ENCODE peak calls at places on chromosomes 7 and 10, in ten cellular contexts. One of them, this sample, is unnamed. For H3K4me1, the result is how much of the 10 kb centered on the place peaks cover.

GRCh38 chr10:58385784-58386112 is 538 bp downstream of the TFAM start:
- DNase-seq in upper lobe of right lung: peak
- DNase-seq in lower lobe of right lung: peak
- DNase-seq in kidney: peak
- DNase-seq in thyroid gland: peak
- DNase-seq in heart left ventricle: no peak
- DNase-seq in right cardiac atrium: no peak
- DNase-seq in gastrocnemius medialis: peak
- DNase-seq in CD4-positive, CD25-positive, alpha-beta regulatory T cell: peak
- DNase-seq in tibial nerve: no peak
- DNase-seq in this sample: peak

GRCh38 chr10:110783509-110784103 is 88.1 kb upstream of the PDCD4 start:
- DNase-seq in upper lobe of right lung: no peak
- DNase-seq in lower lobe of right lung: no peak
- DNase-seq in kidney: no peak
- DNase-seq in thyroid gland: no peak
- DNase-seq in heart left ventricle: no peak
- DNase-seq in right cardiac atrium: peak
- DNase-seq in gastrocnemius medialis: no peak
- DNase-seq in CD4-positive, CD25-positive, alpha-beta regulatory T cell: peak
- DNase-seq in tibial nerve: no peak
- DNase-seq in this sample: no peak

GRCh38 chr7:1468203-1468602 is 8.9 kb upstream of the MICALL2 start:
- DNase-seq in upper lobe of right lung: no peak
- DNase-seq in lower lobe of right lung: no peak
- DNase-seq in kidney: no peak
- DNase-seq in thyroid gland: no peak
- DNase-seq in heart left ventricle: no peak
- DNase-seq in right cardiac atrium: no peak
- DNase-seq in gastrocnemius medialis: no peak
- DNase-seq in CD4-positive, CD25-positive, alpha-beta regulatory T cell: no peak
- DNase-seq in tibial nerve: no peak
- DNase-seq in this sample: no peak

GRCh38 chr10:132068431-132069121 is 2.8 kb downstream of the JAKMIP3 start:
- DNase-seq in upper lobe of right lung: peak
- DNase-seq in lower lobe of right lung: no peak
- DNase-seq in kidney: no peak
- DNase-seq in thyroid gland: no peak
- DNase-seq in heart left ventricle: no peak
- DNase-seq in right cardiac atrium: no peak
- DNase-seq in gastrocnemius medialis: no peak
- DNase-seq in CD4-positive, CD25-positive, alpha-beta regulatory T cell: no peak
- DNase-seq in tibial nerve: no peak
- DNase-seq in this sample: no peak

GRCh38 chr10:80411267-80411668 is 2.9 kb downstream of the PRXL2A start:
- DNase-seq in upper lobe of right lung: no peak
- DNase-seq in lower lobe of right lung: no peak
- DNase-seq in kidney: peak
- DNase-seq in thyroid gland: peak
- DNase-seq in heart left ventricle: peak
- DNase-seq in right cardiac atrium: peak
- DNase-seq in gastrocnemius medialis: no peak
- DNase-seq in CD4-positive, CD25-positive, alpha-beta regulatory T cell: no peak
- DNase-seq in tibial nerve: no peak
- DNase-seq in this sample: peak

GRCh38 chr7:91054374-91054773 is 209.9 kb upstream of the FZD1 start:
- DNase-seq in upper lobe of right lung: no peak
- DNase-seq in lower lobe of right lung: no peak
- DNase-seq in kidney: no peak
- DNase-seq in thyroid gland: no peak
- DNase-seq in heart left ventricle: no peak
- DNase-seq in right cardiac atrium: no peak
- DNase-seq in gastrocnemius medialis: no peak
- DNase-seq in CD4-positive, CD25-positive, alpha-beta regulatory T cell: no peak
- DNase-seq in tibial nerve: no peak
- DNase-seq in this sample: no peak

GRCh38 chr10:4344544-4344994 is 481.4 kb upstream of the AKR1E2 start:
- DNase-seq in upper lobe of right lung: peak
- DNase-seq in lower lobe of right lung: peak
- DNase-seq in kidney: no peak
- DNase-seq in thyroid gland: peak
- DNase-seq in heart left ventricle: peak
- DNase-seq in right cardiac atrium: peak
- DNase-seq in gastrocnemius medialis: peak
- DNase-seq in CD4-positive, CD25-positive, alpha-beta regulatory T cell: no peak
- DNase-seq in tibial nerve: peak
- DNase-seq in this sample: no peak

GRCh38 chr7:157691521-157692155 is 354.8 kb downstream of the DNAJB6 start:
- DNase-seq in upper lobe of right lung: peak
- DNase-seq in lower lobe of right lung: no peak
- DNase-seq in kidney: peak
- DNase-seq in thyroid gland: no peak
- DNase-seq in heart left ventricle: no peak
- DNase-seq in right cardiac atrium: no peak
- DNase-seq in gastrocnemius medialis: no peak
- DNase-seq in CD4-positive, CD25-positive, alpha-beta regulatory T cell: no peak
- DNase-seq in tibial nerve: peak
- DNase-seq in this sample: no peak

GRCh38 chr10:69069090-69070042 is 18.5 kb upstream of the SRGN start:
- DNase-seq in upper lobe of right lung: peak
- DNase-seq in lower lobe of right lung: no peak
- DNase-seq in kidney: no peak
- DNase-seq in thyroid gland: no peak
- DNase-seq in heart left ventricle: no peak
- DNase-seq in right cardiac atrium: no peak
- DNase-seq in gastrocnemius medialis: no peak
- DNase-seq in CD4-positive, CD25-positive, alpha-beta regulatory T cell: no peak
- DNase-seq in tibial nerve: no peak
- DNase-seq in this sample: no peak

GRCh38 chr7:44155191-44156185 is 14.4 kb upstream of the MYL7 start:
- DNase-seq in upper lobe of right lung: no peak
- DNase-seq in lower lobe of right lung: no peak
- DNase-seq in kidney: no peak
- DNase-seq in thyroid gland: no peak
- DNase-seq in heart left ventricle: no peak
- DNase-seq in right cardiac atrium: no peak
- DNase-seq in gastrocnemius medialis: no peak
- DNase-seq in CD4-positive, CD25-positive, alpha-beta regulatory T cell: no peak
- DNase-seq in tibial nerve: no peak
- DNase-seq in this sample: no peak

GRCh38 chr7:22331704-22332103 is 25.2 kb downstream of the RAPGEF5 start:
- DNase-seq in upper lobe of right lung: no peak
- DNase-seq in lower lobe of right lung: no peak
- DNase-seq in kidney: no peak
- DNase-seq in thyroid gland: no peak
- DNase-seq in heart left ventricle: no peak
- DNase-seq in right cardiac atrium: no peak
- DNase-seq in gastrocnemius medialis: no peak
- DNase-seq in CD4-positive, CD25-positive, alpha-beta regulatory T cell: no peak
- DNase-seq in tibial nerve: no peak
- DNase-seq in this sample: no peak

GRCh38 chr7:114929570-114929969 is 7.7 kb downstream of the MDFIC start:
- DNase-seq in upper lobe of right lung: no peak
- DNase-seq in lower lobe of right lung: no peak
- DNase-seq in kidney: no peak
- DNase-seq in thyroid gland: no peak
- DNase-seq in heart left ventricle: no peak
- DNase-seq in right cardiac atrium: no peak
- DNase-seq in gastrocnemius medialis: no peak
- DNase-seq in CD4-positive, CD25-positive, alpha-beta regulatory T cell: no peak
- DNase-seq in tibial nerve: no peak
- DNase-seq in this sample: no peak

GRCh38 chr7:99140813-99141212 is 3.1 kb downstream of the SMURF1 start:
- DNase-seq in upper lobe of right lung: no peak
- DNase-seq in lower lobe of right lung: no peak
- DNase-seq in kidney: no peak
- DNase-seq in thyroid gland: no peak
- DNase-seq in heart left ventricle: no peak
- DNase-seq in right cardiac atrium: no peak
- DNase-seq in gastrocnemius medialis: no peak
- DNase-seq in CD4-positive, CD25-positive, alpha-beta regulatory T cell: no peak
- DNase-seq in tibial nerve: no peak
- DNase-seq in this sample: no peak

GRCh38 chr7:99142727-99143521 is 984 bp downstream of the SMURF1 start:
- DNase-seq in upper lobe of right lung: peak
- DNase-seq in lower lobe of right lung: peak
- DNase-seq in kidney: peak
- DNase-seq in thyroid gland: peak
- DNase-seq in heart left ventricle: peak
- DNase-seq in right cardiac atrium: peak
- DNase-seq in gastrocnemius medialis: peak
- DNase-seq in CD4-positive, CD25-positive, alpha-beta regulatory T cell: peak
- DNase-seq in tibial nerve: peak
- DNase-seq in this sample: peak

GRCh38 chr7:99141756-99142726 is 1.9 kb downstream of the SMURF1 start:
- DNase-seq in upper lobe of right lung: peak
- DNase-seq in lower lobe of right lung: peak
- DNase-seq in kidney: peak
- DNase-seq in thyroid gland: peak
- DNase-seq in heart left ventricle: peak
- DNase-seq in right cardiac atrium: peak
- DNase-seq in gastrocnemius medialis: peak
- DNase-seq in CD4-positive, CD25-positive, alpha-beta regulatory T cell: peak
- DNase-seq in tibial nerve: peak
- DNase-seq in this sample: peak

GRCh38 chr7:99143522-99143852 is 421 bp downstream of the SMURF1 start:
- DNase-seq in upper lobe of right lung: no peak
- DNase-seq in lower lobe of right lung: no peak
- DNase-seq in kidney: no peak
- DNase-seq in thyroid gland: no peak
- DNase-seq in heart left ventricle: no peak
- DNase-seq in right cardiac atrium: no peak
- DNase-seq in gastrocnemius medialis: no peak
- DNase-seq in CD4-positive, CD25-positive, alpha-beta regulatory T cell: no peak
- DNase-seq in tibial nerve: no peak
- DNase-seq in this sample: no peak

GRCh38 chr7:99141334-99141733 is 2.6 kb downstream of the SMURF1 start:
- DNase-seq in upper lobe of right lung: no peak
- DNase-seq in lower lobe of right lung: no peak
- DNase-seq in kidney: no peak
- DNase-seq in thyroid gland: no peak
- DNase-seq in heart left ventricle: no peak
- DNase-seq in right cardiac atrium: no peak
- DNase-seq in gastrocnemius medialis: no peak
- DNase-seq in CD4-positive, CD25-positive, alpha-beta regulatory T cell: no peak
- DNase-seq in tibial nerve: no peak
- DNase-seq in this sample: no peak
- H3K4me3 ChIP-seq in upper lobe of right lung: peak
- H3K4me3 ChIP-seq in lower lobe of right lung: peak
- H3K4me3 ChIP-seq in kidney: peak
- H3K4me3 ChIP-seq in thyroid gland: no peak
- H3K4me3 ChIP-seq in heart left ventricle: peak
- H3K4me3 ChIP-seq in right cardiac atrium: peak
- H3K4me3 ChIP-seq in gastrocnemius medialis: peak
- H3K4me3 ChIP-seq in CD4-positive, CD25-positive, alpha-beta regulatory T cell: peak
- H3K4me3 ChIP-seq in tibial nerve: peak
- H3K4me3 ChIP-seq in this sample: peak

GRCh38 chr7:116455499-116455898 is 44.0 kb upstream of the CAV2 start:
- DNase-seq in upper lobe of right lung: no peak
- DNase-seq in lower lobe of right lung: no peak
- DNase-seq in kidney: no peak
- DNase-seq in thyroid gland: peak
- DNase-seq in heart left ventricle: no peak
- DNase-seq in right cardiac atrium: no peak
- DNase-seq in gastrocnemius medialis: no peak
- DNase-seq in CD4-positive, CD25-positive, alpha-beta regulatory T cell: no peak
- DNase-seq in tibial nerve: no peak
- DNase-seq in this sample: no peak
- H3K4me1 ChIP-seq in upper lobe of right lung: under half
- H3K4me1 ChIP-seq in lower lobe of right lung: under half
- H3K4me1 ChIP-seq in kidney: under half
- H3K4me1 ChIP-seq in thyroid gland: half or more
- H3K4me1 ChIP-seq in heart left ventricle: under half
- H3K4me1 ChIP-seq in right cardiac atrium: under half
- H3K4me1 ChIP-seq in gastrocnemius medialis: under half
- H3K4me1 ChIP-seq in CD4-positive, CD25-positive, alpha-beta regulatory T cell: under half
- H3K4me1 ChIP-seq in tibial nerve: under half
- H3K4me1 ChIP-seq in this sample: under half

DNA sequence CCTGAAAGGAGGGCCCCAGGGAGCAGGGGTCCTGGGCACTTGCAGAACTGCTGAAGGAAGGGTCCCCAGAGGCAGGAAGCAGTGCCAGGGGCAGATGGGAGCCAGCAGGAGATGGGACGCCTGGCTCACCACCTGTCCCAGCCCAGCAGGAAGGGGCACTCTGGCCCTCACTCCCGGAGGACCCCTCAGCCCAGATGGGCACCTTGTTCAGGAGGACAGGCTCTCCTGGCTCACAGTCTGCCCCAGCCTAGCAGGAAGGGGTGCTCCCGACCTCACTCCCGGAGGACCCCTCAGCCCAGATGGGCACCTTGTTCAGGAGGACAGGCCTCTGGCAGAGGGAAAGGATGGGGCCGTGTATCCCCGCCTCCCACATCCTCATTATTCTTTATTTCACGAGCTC is 331.4 kb upstream of the SHH start:
- DNase-seq in upper lobe of right lung: peak
- DNase-seq in lower lobe of right lung: no peak
- DNase-seq in kidney: peak
- DNase-seq in thyroid gland: no peak
- DNase-seq in heart left ventricle: no peak
- DNase-seq in right cardiac atrium: no peak
- DNase-seq in gastrocnemius medialis: no peak
- DNase-seq in CD4-positive, CD25-positive, alpha-beta regulatory T cell: no peak
- DNase-seq in tibial nerve: no peak
- DNase-seq in this sample: no peak
- H3K4me3 ChIP-seq in upper lobe of right lung: no peak
- H3K4me3 ChIP-seq in lower lobe of right lung: no peak
- H3K4me3 ChIP-seq in kidney: no peak
- H3K4me3 ChIP-seq in thyroid gland: no peak
- H3K4me3 ChIP-seq in heart left ventricle: no peak
- H3K4me3 ChIP-seq in right cardiac atrium: no peak
- H3K4me3 ChIP-seq in gastrocnemius medialis: no peak
- H3K4me3 ChIP-seq in CD4-positive, CD25-positive, alpha-beta regulatory T cell: no peak
- H3K4me3 ChIP-seq in tibial nerve: no peak
- H3K4me3 ChIP-seq in this sample: no peak

DNA sequence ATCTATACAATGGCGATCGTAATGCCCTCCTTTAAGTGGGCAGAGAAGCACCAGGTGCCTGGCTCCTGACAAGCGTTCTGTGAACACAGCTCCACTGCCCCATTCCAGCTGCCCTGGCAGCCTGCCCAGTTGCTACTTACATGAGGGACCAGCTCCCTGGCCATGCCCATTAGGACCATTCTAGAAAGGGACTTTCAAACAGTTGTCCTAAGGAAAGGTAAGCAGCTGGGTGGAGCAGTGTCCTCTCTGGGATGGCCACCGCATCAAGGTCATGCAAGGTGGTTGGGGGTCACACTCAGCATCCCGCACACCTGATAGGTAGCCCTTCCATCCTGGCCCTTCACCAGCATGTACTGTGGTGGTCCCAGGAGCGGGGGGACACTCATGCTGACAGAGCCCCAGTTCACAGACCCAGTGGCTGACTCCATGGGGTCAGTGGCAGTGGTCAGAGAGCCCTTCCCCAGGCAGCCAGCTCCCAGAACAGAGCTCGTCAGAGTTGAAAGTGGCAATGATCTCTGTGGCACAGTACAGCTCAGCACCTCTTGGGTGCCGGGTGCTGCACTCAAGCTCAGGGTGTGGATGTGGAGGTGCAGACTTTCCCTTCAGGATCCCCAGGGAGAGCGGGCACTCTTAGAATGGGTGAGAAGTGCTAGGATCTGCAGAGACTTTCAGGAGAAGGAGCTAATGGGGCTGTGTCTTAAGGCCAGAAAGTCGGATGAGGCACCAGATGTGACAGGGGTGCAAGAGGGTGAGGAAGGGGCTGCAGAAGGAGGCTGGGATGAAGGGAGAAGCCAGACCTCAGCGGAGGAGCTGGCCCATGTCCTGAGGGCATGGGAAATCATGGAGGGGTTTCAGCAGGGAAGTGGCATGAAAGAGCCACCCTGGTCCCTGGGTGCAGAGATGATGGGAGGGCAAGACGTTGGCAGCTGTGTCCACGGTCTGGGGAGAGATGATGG is 10.9 kb downstream of the MMRN2 start:
- DNase-seq in upper lobe of right lung: peak
- DNase-seq in lower lobe of right lung: no peak
- DNase-seq in kidney: peak
- DNase-seq in thyroid gland: peak
- DNase-seq in heart left ventricle: peak
- DNase-seq in right cardiac atrium: peak
- DNase-seq in gastrocnemius medialis: peak
- DNase-seq in CD4-positive, CD25-positive, alpha-beta regulatory T cell: no peak
- DNase-seq in tibial nerve: no peak
- DNase-seq in this sample: peak
- H3K4me1 ChIP-seq in upper lobe of right lung: under half
- H3K4me1 ChIP-seq in lower lobe of right lung: under half
- H3K4me1 ChIP-seq in kidney: under half
- H3K4me1 ChIP-seq in thyroid gland: under half
- H3K4me1 ChIP-seq in heart left ventricle: under half
- H3K4me1 ChIP-seq in right cardiac atrium: under half
- H3K4me1 ChIP-seq in gastrocnemius medialis: under half
- H3K4me1 ChIP-seq in CD4-positive, CD25-positive, alpha-beta regulatory T cell: under half
- H3K4me1 ChIP-seq in tibial nerve: under half
- H3K4me1 ChIP-seq in this sample: under half